ENCODE peak calls at places on chromosome 13, in nine cellular contexts. N, D, I, Q, A, P, S, Z and O are unnamed samples.

GRCh38 chr13:31476753-31477152 is 262.6 kb upstream of the RXFP2 start:
- DNase-seq in N (no peak), D (no peak), I (no peak), Q (no peak), A (no peak), P (peak; percentile 43), S (no peak), Z (peak; percentile 9), O (no peak)

GRCh38 chr13:49995535-49996165 is 1.2 kb upstream of the TRIM13 start:
- DNase-seq in N (no peak), D (no peak), I (no peak), Q (no peak), A (no peak), P (peak; percentile 49), S (no peak), Z (no peak), O (no peak)

GRCh38 chr13:112859817-112860190 is 109.2 kb upstream of the MCF2L start:
- DNase-seq in N (peak; percentile 82), D (no peak), I (no peak), Q (no peak), A (no peak), P (no peak), S (no peak), Z (peak; percentile 68), O (no peak)

GRCh38 chr13:74443623-74444022 is 309.4 kb upstream of the KLF12 start:
- DNase-seq in N (peak; percentile 85), D (no peak), I (no peak), Q (no peak), A (no peak), P (no peak), S (no peak), Z (no peak), O (no peak)

GRCh38 chr13:29859971-29860370 is 9.6 kb upstream of the UBL3 start:
- DNase-seq in N (peak; percentile 87), D (no peak), I (no peak), Q (no peak), A (no peak), P (no peak), S (no peak), Z (no peak), O (no peak)

GRCh38 chr13:66347718-66348117 is 882.4 kb downstream of the PCDH9 start:
- DNase-seq in N (peak; percentile 31), D (no peak), I (no peak), Q (no peak), A (no peak), P (no peak), S (no peak), Z (no peak), O (no peak)

GRCh38 chr13:113976711-113977684 is 3.1 kb upstream of the C13orf46 start:
- DNase-seq in N (peak; percentile 68), D (no peak), I (peak; percentile 65), Q (no peak), A (no peak), P (no peak), S (no peak), Z (no peak), O (peak; percentile 14)

GRCh38 chr13:80132741-80133601 is 208.0 kb downstream of the SPRY2 start:
- DNase-seq in N (peak; percentile 62), D (no peak), I (peak; percentile 82), Q (peak; percentile 72), A (peak; percentile 81), P (peak; percentile 28), S (no peak), Z (peak; percentile 78), O (peak; percentile 61)

GRCh38 chr13:24161980-24162517 is 1.5 kb downstream of the SPATA13 start:
- DNase-seq in N (no peak), D (no peak), I (no peak), Q (no peak), A (no peak), P (no peak), S (no peak), Z (no peak), O (no peak)

GRCh38 chr13:73065665-73066350 is 7.0 kb downstream of the KLF5 start:
- DNase-seq in N (no peak), D (no peak), I (no peak), Q (no peak), A (no peak), P (peak; percentile 18), S (no peak), Z (no peak), O (no peak)
- H3K4me1 ChIP-seq in N (peaks cover 6% of the 10 kb centered on the region), D (no peaks in the 10 kb centered on the region), I (no peaks in the 10 kb centered on the region), Q (no peaks in the 10 kb centered on the region), A (no peaks in the 10 kb centered on the region), P (peaks cover 41% of the 10 kb centered on the region), S (no peaks in the 10 kb centered on the region), Z (no peaks in the 10 kb centered on the region), O (no peaks in the 10 kb centered on the region)

GRCh38 chr13:110642291-110642981 is 27.1 kb downstream of the NAXD start:
- DNase-seq in N (no peak), D (no peak), I (no peak), Q (no peak), A (no peak), P (no peak), S (no peak), Z (no peak), O (no peak)

GRCh38 chr13:110645750-110646149 is 30.4 kb downstream of the NAXD start:
- DNase-seq in N (no peak), D (no peak), I (no peak), Q (no peak), A (no peak), P (no peak), S (no peak), Z (no peak), O (no peak)

GRCh38 chr13:110643324-110643723 is 28.0 kb downstream of the NAXD start:
- DNase-seq in N (no peak), D (no peak), I (no peak), Q (no peak), A (no peak), P (no peak), S (no peak), Z (no peak), O (no peak)

GRCh38 chr13:110644892-110645521 is 29.7 kb downstream of the NAXD start:
- DNase-seq in N (peak; percentile 55), D (peak; percentile 27), I (peak; percentile 88), Q (peak; percentile 56), A (peak; percentile 62), P (peak; percentile 94), S (peak; percentile 11), Z (peak; percentile 31), O (no peak)

DNA sequence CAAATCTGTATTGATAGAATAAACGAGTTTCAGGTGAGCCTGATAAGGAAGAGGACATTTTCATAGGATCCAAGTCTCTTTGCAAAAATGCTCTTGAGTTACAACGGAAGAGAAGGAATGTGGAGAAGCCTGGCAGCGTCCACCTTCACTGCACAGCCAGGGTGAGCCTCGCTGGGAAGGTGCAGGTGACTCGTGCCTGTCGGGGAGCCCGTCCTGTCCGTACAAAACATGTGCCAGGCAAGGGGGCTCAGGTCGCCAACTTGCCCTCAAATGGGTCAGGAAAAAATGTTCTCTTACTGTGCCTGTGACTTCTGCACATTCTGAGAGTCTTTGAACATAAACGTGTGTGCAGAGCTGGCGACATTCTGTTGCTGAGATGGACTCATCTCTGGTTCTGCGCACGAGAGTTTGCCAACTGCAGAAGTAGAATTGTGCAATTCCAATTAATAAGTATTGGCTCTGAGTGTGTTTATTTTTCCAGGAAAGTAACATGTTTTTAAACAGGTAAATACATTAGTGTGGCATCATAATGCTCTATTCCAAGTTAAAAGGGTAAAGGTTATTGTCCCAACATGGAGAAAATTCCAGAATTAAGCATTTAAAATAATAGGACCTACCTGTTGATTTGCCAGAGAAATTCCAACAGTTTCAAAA is 28.6 kb downstream of the NAXD start:
- DNase-seq in N (no peak), D (no peak), I (no peak), Q (no peak), A (no peak), P (no peak), S (no peak), Z (no peak), O (no peak)
- H3K27ac ChIP-seq in N (no peak overlapping the region), D (no peak overlapping the region), I (no peak overlapping the region), Q (no peak overlapping the region), A (no peak overlapping the region), P (no peak overlapping the region), S (no peak overlapping the region), Z (no peak overlapping the region), O (no peak overlapping the region)

DNA sequence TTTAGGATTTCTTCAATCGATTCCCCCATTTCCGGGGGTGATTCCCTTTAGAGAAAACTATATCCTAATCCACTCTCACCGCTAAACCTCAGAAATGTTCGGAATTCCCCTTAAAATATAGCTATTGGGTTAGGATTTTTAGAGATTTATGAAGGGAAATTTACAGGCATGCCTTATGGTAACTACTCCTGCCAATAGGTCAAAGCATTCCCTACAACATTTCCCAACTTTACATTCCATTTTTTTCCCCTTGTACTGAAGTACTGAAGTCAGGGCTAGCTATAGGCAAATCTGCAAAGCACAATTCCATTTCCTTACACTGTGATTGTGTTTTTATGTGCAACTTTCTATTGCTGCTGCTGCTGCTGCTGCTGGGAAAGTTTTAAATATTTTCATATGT is 2.1 kb downstream of the EDNRB start:
- DNase-seq in N (no peak), D (no peak), I (no peak), Q (no peak), A (no peak), P (no peak), S (no peak), Z (no peak), O (no peak)
- H3K4me3 ChIP-seq in N (peak overlapping the region; percentile 35), D (no peak overlapping the region), I (peak overlapping the region; percentile 51), Q (peak overlapping the region; percentile 37), A (peak overlapping the region; percentile 65), P (peak overlapping the region; percentile 77), S (no peak overlapping the region), Z (no peak overlapping the region), O (peak overlapping the region; percentile 38)

DNA sequence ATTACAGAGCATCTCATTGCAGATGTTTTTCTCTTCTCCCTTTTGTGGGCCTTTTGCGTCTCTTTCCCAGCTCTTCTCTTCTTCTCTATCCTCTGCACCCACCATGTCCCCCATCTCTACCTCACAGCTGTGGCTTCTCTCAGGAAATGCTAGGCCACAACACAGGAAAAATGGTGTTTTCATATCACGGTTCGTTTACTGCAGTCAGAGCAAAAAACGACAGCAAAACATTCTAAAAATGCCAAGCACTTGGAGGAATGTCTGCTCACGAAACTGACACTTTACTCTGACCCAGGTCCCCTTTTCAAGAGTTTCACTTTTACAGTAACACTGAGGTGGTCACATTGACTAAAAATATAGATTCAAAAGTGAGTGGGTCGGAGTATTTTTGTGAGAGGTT is 152.2 kb downstream of the DCT start:
- DNase-seq in N (no peak), D (no peak), I (no peak), Q (no peak), A (no peak), P (peak; percentile 30), S (no peak), Z (no peak), O (no peak)
- H3K4me1 ChIP-seq in N (peaks cover 27% of the 10 kb centered on the region), D (peaks cover 18% of the 10 kb centered on the region), I (peaks cover 25% of the 10 kb centered on the region), Q (peaks cover 3% of the 10 kb centered on the region), A (peaks cover 63% of the 10 kb centered on the region), P (peaks cover 5% of the 10 kb centered on the region), S (peaks cover 61% of the 10 kb centered on the region), Z (peaks cover 34% of the 10 kb centered on the region), O (no peaks in the 10 kb centered on the region)

GRCh38 chr13:33015791-33016323 is 366 bp upstream of the KL start:
- DNase-seq in N (no peak), D (no peak), I (no peak), Q (no peak), A (peak; percentile 29), P (peak; percentile 58), S (no peak), Z (no peak), O (peak; percentile 17)
- H3K27ac ChIP-seq in N (no peak overlapping the region), D (no peak overlapping the region), I (no peak overlapping the region), Q (peak overlapping the region; percentile 83), A (peak overlapping the region; percentile 83), P (no peak overlapping the region), S (no peak overlapping the region), Z (no peak overlapping the region), O (peak overlapping the region; percentile 72)

GRCh38 chr13:102400619-102401125 is 1.2 kb downstream of the FGF14 start:
- DNase-seq in N (no peak), D (no peak), I (peak; percentile 66), Q (peak; percentile 29), A (no peak), P (peak; percentile 45), S (no peak), Z (peak; percentile 57), O (peak; percentile 22)
- H3K4me3 ChIP-seq in N (peak overlapping the region; percentile 36), D (peak overlapping the region; percentile 83), I (peak overlapping the region; percentile 47), Q (peak overlapping the region; percentile 24), A (peak overlapping the region; percentile 43), P (peak overlapping the region; percentile 78), S (peak overlapping the region; percentile 54), Z (peak overlapping the region; percentile 81), O (peak overlapping the region; percentile 41)